ENCODE peak calls at places on chromosomes 4 and X, in four cellular contexts. Y is endodermal cell, K is right cardiac atrium, M is cardiac muscle cell. Z is an unnamed sample. For H3K4me1, the result is how much of the 10 kb centered on the place peaks cover.

GRCh38 chr4:101346312-101346561 is 1.1 kb downstream of the PPP3CA start:
- DNase-seq in K (no peak), M (no peak), Y (no peak), Z (peak)

GRCh38 chrX:17375631-17376380 is 806 bp downstream of the NHS start:
- DNase-seq in Y (peak), K (peak), M (peak), Z (no peak)

GRCh38 chr4:140427919-140428471 is 547 bp upstream of the CLGN start:
- DNase-seq in M (no peak), K (no peak), Y (no peak), Z (no peak)

GRCh38 chrX:46912673-46913491 is 661 bp downstream of the JADE3 start:
- DNase-seq in M (peak), K (peak), Y (peak), Z (no peak)

GRCh38 chrX:7943600-7944245 is 16.5 kb upstream of the PNPLA4 start:
- DNase-seq in M (no peak), Y (no peak), K (no peak), Z (no peak)

GRCh38 chr4:2825740-2826139 is 17.9 kb upstream of the ADD1 start:
- DNase-seq in M (no peak), Y (no peak), K (peak), Z (no peak)

GRCh38 chr4:103498161-103499070 is 221.4 kb downstream of the TACR3 start:
- DNase-seq in K (no peak), Y (no peak), M (no peak), Z (peak)

GRCh38 chr4:38469410-38469809 is 194.6 kb upstream of the KLF3 start:
- DNase-seq in M (no peak), K (no peak), Y (no peak), Z (no peak)

GRCh38 chr4:26087108-26087507 is 173.1 kb downstream of the SMIM20 start:
- DNase-seq in K (no peak), Y (no peak), M (no peak), Z (no peak)

GRCh38 chr4:153260553-153261306 is 56.5 kb downstream of the TRIM2 start:
- DNase-seq in Y (no peak), K (no peak), M (no peak), Z (no peak)

GRCh38 chr4:185775792-185776555 is 36.0 kb downstream of the SORBS2 start:
- DNase-seq in K (peak), Y (no peak), M (peak), Z (no peak)
- H3K27ac ChIP-seq in K (peak), Y (no peak), M (peak), Z (no peak)

DNA sequence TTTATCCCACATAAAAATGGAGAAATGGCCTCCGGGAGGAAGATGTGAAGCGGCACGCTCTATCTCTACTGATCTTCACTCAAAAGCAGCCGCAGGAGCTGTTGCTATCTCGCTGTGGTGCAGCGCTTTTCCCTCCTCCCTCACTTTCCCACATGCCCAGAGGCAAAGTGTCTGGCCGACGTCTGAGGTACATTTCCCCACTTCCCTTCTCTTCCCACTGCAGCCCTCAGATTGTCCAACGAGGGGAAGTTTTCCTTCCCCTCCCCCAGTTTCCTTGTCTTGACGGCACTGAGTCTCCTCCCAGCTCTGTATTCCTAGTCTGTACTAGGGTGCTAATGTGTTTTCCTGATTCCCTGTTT is 662 bp upstream of the COL25A1 start:
- DNase-seq in M (no peak), K (no peak), Y (no peak), Z (no peak)
- H3K4me3 ChIP-seq in M (peak), K (peak), Y (peak), Z (no peak)

GRCh38 chrX:139831689-139832456 is 101.0 kb downstream of the ATP11C start:
- DNase-seq in K (no peak), Y (no peak), M (peak), Z (peak)
- H3K4me1 ChIP-seq in K (under half), Y (under half), M (under half), Z (under half)

GRCh38 chr4:15021946-15022345 is 19.7 kb downstream of the CPEB2 start:
- DNase-seq in Y (no peak), K (no peak), M (no peak), Z (no peak)
- H3K27ac ChIP-seq in Y (no peak), K (no peak), M (peak), Z (no peak)

GRCh38 chr4:1612278-1613098 is 71.6 kb downstream of the FAM53A start:
- DNase-seq in Y (no peak), M (no peak), K (peak), Z (no peak)

GRCh38 chr4:1611501-1611870 is 72.6 kb downstream of the FAM53A start:
- DNase-seq in Y (no peak), M (no peak), K (peak), Z (no peak)

GRCh38 chr4:1609901-1610790 is 74.0 kb downstream of the FAM53A start:
- DNase-seq in Y (no peak), M (no peak), K (peak), Z (no peak)

GRCh38 chr4:1608821-1609500 is 75.2 kb downstream of the FAM53A start:
- DNase-seq in K (peak), M (no peak), Y (no peak), Z (no peak)

DNA sequence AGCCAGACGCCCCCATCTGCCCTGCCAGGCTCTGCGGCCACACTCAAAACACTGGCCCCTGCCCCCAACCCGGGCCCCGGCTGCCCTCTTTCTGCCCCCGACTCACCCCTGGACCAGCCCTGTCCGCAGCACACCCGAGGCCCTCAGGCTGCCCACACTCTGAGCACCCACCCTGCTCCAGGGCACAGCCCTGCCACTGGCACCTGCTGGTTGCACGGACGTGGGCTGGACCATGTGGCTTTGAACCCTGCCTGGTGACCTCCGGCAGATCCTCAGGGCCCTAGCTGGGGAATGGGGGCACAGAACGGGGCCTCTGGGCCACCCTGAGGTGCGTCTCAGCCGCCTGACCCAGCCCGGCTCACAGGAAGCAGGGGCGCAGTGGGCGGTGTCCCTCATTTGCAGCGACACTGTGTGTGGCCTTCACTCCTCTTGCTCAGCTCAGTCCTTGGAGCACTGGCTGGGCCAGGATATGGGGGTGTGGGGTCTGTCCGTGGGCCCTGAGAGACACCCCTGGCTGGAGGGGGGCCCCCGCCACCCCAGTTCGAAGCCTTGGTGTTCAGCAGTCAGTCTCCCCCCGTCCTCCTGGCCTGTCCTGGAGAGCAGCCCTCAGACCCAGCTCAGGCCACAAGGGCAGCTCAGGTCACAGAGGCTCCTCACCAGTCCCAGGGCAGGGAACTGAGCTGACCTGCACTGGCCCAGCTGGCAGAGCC is 73.2 kb downstream of the FAM53A start:
- DNase-seq in Y (no peak), M (no peak), K (peak), Z (no peak)
- H3K4me3 ChIP-seq in Y (no peak), M (no peak), K (no peak), Z (no peak)

GRCh38 chr4:112279882-112280315 is 5.8 kb downstream of the TIFA start:
- DNase-seq in M (peak), Y (no peak), K (no peak), Z (no peak)
- H3K4me1 ChIP-seq in M (under half), Y (under half), K (under half), Z (under half)